ENCODE peak calls at places on chromosomes 11 and 22, in six cellular contexts. C is mammary epithelial cell, V is HFFc6, I is fibroblast of pulmonary artery, K is kidney epithelial cell, J is left ventricle myocardium inferior. H is an unnamed sample.

GRCh38 chr22:50253046-50253580 is 2.0 kb upstream of the HDAC10 start:
- DNase-seq in C (no peak), J (no peak), K (no peak), I (no peak), V (no peak), H (no peak)

GRCh38 chr11:112881461-112881860 is 79.8 kb upstream of the NCAM1 start:
- DNase-seq in C (peak), K (peak), V (no peak), I (peak), J (peak), H (no peak)

GRCh38 chr22:30393885-30394284 is 2.9 kb upstream of the SEC14L2 start:
- DNase-seq in C (no peak), V (no peak), I (no peak), J (no peak), K (no peak), H (no peak)

GRCh38 chr11:10294289-10294953 is 402 bp upstream of the SBF2 start:
- DNase-seq in I (peak), J (peak), K (no peak), V (peak), C (peak), H (peak)

GRCh38 chr11:123238297-123238696 is 43.2 kb upstream of the CLMP start:
- DNase-seq in C (no peak), V (no peak), K (no peak), I (peak), J (peak), H (no peak)

GRCh38 chr11:61195710-61196109 is 7.6 kb upstream of the PGA3 start:
- DNase-seq in V (no peak), J (no peak), I (no peak), C (no peak), K (peak), H (no peak)

GRCh38 chr22:47575291-47575690 is 812.8 kb downstream of the TBC1D22A start:
- DNase-seq in I (no peak), V (no peak), J (no peak), K (no peak), C (no peak), H (no peak)

GRCh38 chr22:30485362-30485988 is 13.7 kb upstream of the SEC14L3 start:
- DNase-seq in V (peak), K (no peak), J (peak), I (peak), C (peak), H (peak)

GRCh38 chr22:44154431-44154942 is 26.2 kb upstream of the PARVG start:
- DNase-seq in K (peak), J (no peak), C (no peak), V (no peak), I (no peak), H (no peak)

GRCh38 chr11:35798423-35798822 is 135.8 kb downstream of the TRIM44 start:
- DNase-seq in C (peak), I (peak), K (no peak), J (no peak), V (no peak), H (no peak)

GRCh38 chr11:34790620-34791019 is 125.6 kb downstream of the APIP start:
- DNase-seq in I (no peak), J (no peak), K (no peak), C (peak), V (no peak), H (no peak)

GRCh38 chr11:2584812-2585565 is 114.8 kb downstream of the KCNQ1OT1 start:
- DNase-seq in C (no peak), K (no peak), I (no peak), J (peak), V (no peak), H (no peak)

GRCh38 chr11:73236879-73237278 is 18.8 kb downstream of the P2RY2 start:
- DNase-seq in V (peak), K (no peak), J (peak), I (peak), C (peak), H (no peak)

GRCh38 chr11:127962416-127962815 is 624.9 kb downstream of the ETS1 start:
- DNase-seq in J (no peak), I (no peak), K (no peak), C (no peak), V (peak), H (no peak)

GRCh38 chr11:76162336-76163288 is 43.7 kb downstream of the WNT11 start:
- DNase-seq in I (no peak), J (no peak), C (no peak), V (no peak), K (no peak), H (no peak)

GRCh38 chr22:28014141-28015055 is 95.3 kb upstream of the PITPNB start:
- DNase-seq in K (no peak), C (no peak), J (peak), V (no peak), I (no peak), H (no peak)

GRCh38 chr11:113401718-113402117 is 14.1 kb downstream of the ANKK1 start:
- DNase-seq in J (peak), I (peak), C (peak), V (peak), K (peak), H (no peak)

GRCh38 chr22:48145738-48146137 is 1383.3 kb downstream of the TBC1D22A start:
- DNase-seq in J (no peak), V (no peak), C (no peak), K (no peak), I (no peak), H (no peak)

GRCh38 chr11:41133023-41133422 is 326.4 kb downstream of the LRRC4C start:
- DNase-seq in J (no peak), K (no peak), V (no peak), C (no peak), I (no peak), H (no peak)

GRCh38 chr11:125402436-125402835 is 93.6 kb downstream of the FEZ1 start:
- DNase-seq in J (no peak), I (peak), C (peak), V (peak), K (peak), H (peak)

GRCh38 chr22:32754413-32755041 is 47.0 kb upstream of the TIMP3 start:
- DNase-seq in K (no peak), I (peak), V (no peak), C (peak), J (peak), H (peak)

GRCh38 chr22:29641781-29642355 is 38.4 kb downstream of the NF2 start:
- DNase-seq in K (no peak), I (no peak), J (no peak), V (no peak), C (no peak), H (no peak)

GRCh38 chr11:86941077-86941870 is 13.9 kb downstream of the FZD4 start:
- DNase-seq in I (no peak), C (no peak), V (no peak), K (no peak), J (no peak), H (no peak)

GRCh38 chr11:28727254-28727653 is 619.1 kb downstream of the METTL15 start:
- DNase-seq in K (no peak), J (no peak), C (no peak), V (peak), I (no peak), H (no peak)

GRCh38 chr11:109752212-109752825 is 330.3 kb downstream of the C11orf87 start:
- DNase-seq in J (no peak), C (no peak), K (no peak), V (no peak), I (no peak), H (no peak)

GRCh38 chr11:38791346-38791961 is 2193.4 kb upstream of the RAG2 start:
- DNase-seq in K (peak), I (peak), V (peak), C (peak), J (no peak), H (peak)

GRCh38 chr11:125903753-125904659 is at the start of gene DDX25:
- DNase-seq in K (no peak), I (no peak), V (no peak), J (no peak), C (peak), H (no peak)

GRCh38 chr11:76156971-76157427 is 49.3 kb downstream of the WNT11 start:
- DNase-seq in I (no peak), V (no peak), C (no peak), K (no peak), J (no peak), H (no peak)

GRCh38 chr11:83694191-83694905 is 408.2 kb upstream of the CCDC90B start:
- DNase-seq in C (peak), V (no peak), J (no peak), K (no peak), I (no peak), H (no peak)

GRCh38 chr22:35399114-35399677 is 744 bp upstream of the MCM5 start:
- DNase-seq in C (no peak), I (no peak), J (no peak), K (no peak), V (no peak), H (no peak)

GRCh38 chr11:65382036-65382803 is at the start of gene SLC25A45:
- DNase-seq in K (peak), J (peak), I (peak), V (peak), C (peak), H (peak)

GRCh38 chr22:30483169-30483568 is 11.4 kb upstream of the SEC14L3 start:
- DNase-seq in C (no peak), V (peak), J (no peak), K (no peak), I (peak), H (no peak)

GRCh38 chr11:11635456-11635855 is 13.7 kb upstream of the GALNT18 start:
- DNase-seq in V (no peak), K (no peak), J (no peak), I (no peak), C (no peak), H (no peak)
- TF ChIP-seq CTCF in V (peak), K (no peak), J (no peak), I (no peak), C (no peak), H (no peak)

GRCh38 chr11:67275606-67276409 is 9.5 kb downstream of the GRK2 start:
- DNase-seq in V (no peak), K (no peak), C (no peak), J (no peak), I (no peak), H (no peak)
- TF ChIP-seq CTCF in V (no peak), K (no peak), C (no peak), J (no peak), I (no peak), H (no peak)

DNA sequence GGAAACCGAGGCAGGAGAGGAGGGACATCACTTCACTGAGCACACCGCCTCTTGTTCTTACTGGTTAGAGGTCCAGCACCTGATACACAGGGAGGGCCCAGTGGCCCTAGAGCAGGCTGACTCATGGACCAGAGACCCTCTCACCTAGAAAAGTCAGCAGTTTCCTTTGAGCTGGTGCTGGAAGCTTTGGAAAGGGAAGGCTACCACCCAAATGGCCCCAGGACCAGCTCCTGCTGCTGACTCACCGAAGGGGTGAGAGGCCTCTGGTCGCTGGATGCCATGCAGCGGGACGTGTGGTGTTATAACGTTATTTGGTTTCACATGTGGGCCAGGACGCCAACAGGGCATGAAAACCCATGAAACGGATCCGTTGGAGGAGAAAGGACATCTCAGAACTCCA is 3.8 kb downstream of the NADSYN1 start:
- DNase-seq in C (no peak), K (no peak), V (no peak), I (no peak), J (no peak), H (no peak)
- TF ChIP-seq CTCF in C (no peak), K (no peak), V (no peak), I (no peak), J (no peak), H (no peak)

DNA sequence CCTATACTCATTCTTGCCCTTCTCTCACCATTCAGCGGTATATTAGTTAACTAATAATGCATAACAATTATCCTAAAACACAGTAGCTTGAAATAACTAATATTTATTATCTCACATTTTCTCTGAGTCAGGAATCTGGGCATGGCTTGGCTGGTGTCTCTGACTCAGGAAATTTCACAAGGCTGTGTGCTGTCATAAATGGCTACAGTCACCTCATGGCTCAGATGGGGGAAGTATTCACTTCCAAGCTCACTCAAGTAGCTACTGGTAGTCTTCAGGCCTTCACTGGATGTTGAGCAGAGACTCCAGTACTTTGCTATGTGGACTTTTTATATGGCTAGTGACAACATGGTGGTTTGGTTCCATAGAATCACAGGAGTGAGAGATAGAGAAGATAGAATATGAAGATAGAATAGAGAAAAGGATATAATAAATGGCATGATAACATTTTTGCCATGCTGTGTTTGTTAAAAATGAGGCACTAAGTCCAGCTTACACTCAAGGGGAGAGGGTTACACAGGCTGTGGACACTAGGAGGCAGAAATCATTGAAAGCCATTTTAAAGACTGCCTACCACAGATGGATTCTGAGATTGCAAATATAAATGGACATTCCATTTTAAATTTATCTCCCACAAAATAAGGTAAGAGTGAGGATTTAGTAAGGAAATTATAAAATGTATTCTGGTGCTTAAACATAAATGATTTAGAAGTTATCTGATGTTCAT is 997.8 kb upstream of the CHORDC1 start:
- DNase-seq in K (peak), V (no peak), C (peak), I (peak), J (no peak), H (peak)
- TF ChIP-seq CTCF in K (no peak), V (no peak), C (no peak), I (no peak), J (no peak), H (no peak)

GRCh38 chr11:116582621-116583020 is 190.2 kb downstream of the BUD13 start:
- DNase-seq in K (no peak), J (no peak), C (no peak), I (no peak), V (no peak), H (no peak)

GRCh38 chr11:116590844-116591575 is 181.8 kb downstream of the BUD13 start:
- DNase-seq in J (no peak), V (no peak), I (no peak), C (no peak), K (no peak), H (no peak)

GRCh38 chr11:116581349-116581748 is 191.4 kb downstream of the BUD13 start:
- DNase-seq in C (no peak), I (no peak), V (no peak), K (no peak), J (no peak), H (no peak)

GRCh38 chr11:116589402-116589801 is 183.4 kb downstream of the BUD13 start:
- DNase-seq in I (no peak), C (no peak), V (no peak), K (no peak), J (no peak), H (no peak)

DNA sequence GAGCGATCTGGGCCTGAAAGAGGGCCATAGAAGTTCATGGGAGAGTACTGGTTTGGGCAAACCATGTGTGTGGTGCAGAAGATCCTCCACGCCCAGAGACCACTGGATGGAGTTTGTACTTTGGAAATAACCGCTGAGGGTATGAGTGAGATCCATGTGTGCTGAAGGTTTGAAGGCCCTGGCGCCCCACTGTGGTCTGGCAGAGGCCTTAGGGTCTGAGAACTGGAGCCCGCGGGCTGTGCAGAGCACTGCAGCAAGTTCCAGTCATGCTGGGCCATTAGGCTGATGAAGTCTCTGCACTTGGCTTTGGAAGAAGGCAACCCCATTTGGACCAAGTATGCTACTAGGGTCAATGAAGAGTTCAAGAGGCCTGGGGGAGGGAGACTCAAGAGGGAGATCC is 186.4 kb downstream of the BUD13 start:
- DNase-seq in C (no peak), J (no peak), V (no peak), I (no peak), K (no peak), H (no peak)
- TF ChIP-seq CTCF in C (no peak), J (no peak), V (no peak), I (no peak), K (no peak), H (no peak)

DNA sequence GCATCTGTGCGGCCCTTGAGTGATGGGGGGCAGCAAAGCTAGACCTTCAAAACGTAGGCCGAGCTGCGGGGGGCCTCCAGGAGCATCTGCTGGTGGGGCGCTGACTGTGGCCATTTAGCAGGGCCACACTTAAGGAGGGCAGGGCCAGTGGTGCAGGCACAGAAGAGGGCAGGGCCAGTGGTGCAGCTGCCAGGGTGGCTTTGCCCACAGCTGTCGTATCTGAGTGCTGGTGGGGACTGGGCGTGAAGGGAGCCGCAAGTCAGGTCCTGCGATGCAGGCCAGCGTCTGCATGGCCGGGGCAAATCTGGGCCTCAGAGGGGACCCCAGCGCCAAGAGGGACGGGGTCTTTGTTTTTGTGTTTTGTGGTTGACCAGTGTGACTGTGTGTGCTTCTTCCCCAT is 27.7 kb downstream of the RNH1 start:
- DNase-seq in V (no peak), C (no peak), I (no peak), J (no peak), K (no peak), H (no peak)
- TF ChIP-seq CTCF in V (no peak), C (no peak), I (no peak), J (no peak), K (no peak), H (no peak)

GRCh38 chr11:130369141-130369691 is 54.5 kb upstream of the ZBTB44 start:
- DNase-seq in C (no peak), V (no peak), I (no peak), J (no peak), K (no peak), H (no peak)

GRCh38 chr11:130369713-130370112 is 55.0 kb upstream of the ZBTB44 start:
- DNase-seq in J (no peak), C (peak), K (no peak), I (no peak), V (no peak), H (no peak)

DNA sequence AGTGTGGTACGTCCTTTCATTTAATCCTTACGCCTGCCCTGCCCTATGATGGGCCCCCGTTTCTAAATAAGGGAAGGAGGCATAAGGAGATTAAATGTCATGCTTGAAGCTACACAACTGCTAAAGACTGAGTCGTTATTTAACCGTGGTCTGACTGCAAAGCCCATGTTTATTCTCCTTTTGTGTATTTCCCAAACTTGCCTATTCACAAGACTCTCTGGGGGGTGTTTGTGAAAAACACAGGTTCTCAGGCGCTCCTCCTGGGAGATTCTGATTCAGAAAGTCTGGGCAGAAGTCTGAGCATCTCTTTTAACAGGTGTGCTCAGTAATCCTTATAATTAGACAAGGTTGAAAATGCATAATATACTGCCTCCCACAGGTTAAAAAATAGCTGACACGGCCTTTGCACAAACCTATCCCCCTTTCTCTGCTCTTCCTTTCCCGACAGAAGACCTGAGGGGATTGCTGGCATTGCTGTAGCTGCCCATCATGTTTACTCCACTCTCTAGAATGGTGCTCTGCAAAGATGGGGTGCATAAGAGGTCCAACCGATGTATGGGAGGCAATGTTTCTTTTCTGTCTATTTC is 56.4 kb upstream of the ZBTB44 start:
- DNase-seq in I (no peak), K (no peak), V (no peak), J (no peak), C (no peak), H (no peak)
- TF ChIP-seq CTCF in I (no peak), K (peak), V (no peak), J (no peak), C (peak), H (peak)

DNA sequence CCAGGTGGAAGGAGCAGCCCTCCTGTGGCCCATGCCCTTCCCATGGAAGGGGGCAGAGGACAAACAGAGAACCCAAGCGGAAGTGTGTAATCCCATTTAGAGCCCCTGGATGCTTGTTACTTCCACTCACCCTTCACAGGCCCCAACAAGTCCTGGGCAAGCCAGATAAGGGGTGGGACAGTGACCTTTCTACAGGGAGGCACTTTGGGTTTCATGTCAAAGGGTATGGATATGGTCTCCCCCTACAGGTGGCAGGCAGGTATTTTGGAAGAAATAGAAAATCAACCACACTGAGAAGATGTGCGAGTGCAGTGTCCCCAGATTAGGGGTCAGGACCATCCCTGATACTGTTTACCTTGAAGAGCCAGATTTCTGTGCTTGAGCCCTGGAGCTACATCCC is 11.4 kb downstream of the MPEG1 start:
- DNase-seq in J (no peak), C (no peak), V (no peak), K (no peak), I (no peak), H (no peak)
- TF ChIP-seq CTCF in J (peak), C (peak), V (peak), K (peak), I (peak), H (peak)

GRCh38 chr11:108609681-108610080 is 16.1 kb upstream of the EXPH5 start:
- DNase-seq in K (peak), I (peak), J (no peak), C (peak), V (no peak), H (peak)
- TF ChIP-seq CTCF in K (no peak), I (no peak), J (no peak), C (no peak), V (no peak), H (no peak)

H was measured in brain microvascular endothelial cell.